ENCODE peak calls at places on chromosomes 12 and 14, in six cellular contexts. L is KG1, E is mammary epithelial cell, S is glutamatergic neuron, C is HFF-Myc, M is HFFc6. X is an unnamed sample.

GRCh38 chr12:49244161-49244560 is 20.7 kb upstream of the TUBA1C start:
- DNase-seq in L (no peak), E (no peak), S (no peak), C (no peak), M (peak), X (no peak)

GRCh38 chr12:70197362-70197744 is 45.9 kb upstream of the CNOT2 start:
- DNase-seq in L (no peak), E (no peak), S (no peak), C (no peak), M (no peak), X (no peak)

GRCh38 chr12:120290541-120291312 is 976 bp downstream of the RNU4-2 start:
- DNase-seq in L (no peak), E (no peak), S (no peak), C (no peak), M (no peak), X (no peak)

GRCh38 chr14:99476864-99477263 is 3.8 kb downstream of the SETD3 start:
- DNase-seq in L (no peak), E (peak), S (no peak), C (no peak), M (peak), X (no peak)

GRCh38 chr12:107326237-107326636 is 232.9 kb upstream of the CRY1 start:
- DNase-seq in L (no peak), E (no peak), S (no peak), C (no peak), M (no peak), X (no peak)

GRCh38 chr14:71555654-71556559 is 376.3 kb upstream of the RGS6 start:
- DNase-seq in L (no peak), E (peak), S (no peak), C (no peak), M (no peak), X (no peak)

GRCh38 chr14:104510216-104510615 is 69.3 kb upstream of the C14orf180 start:
- DNase-seq in L (no peak), E (no peak), S (no peak), C (no peak), M (no peak), X (no peak)

GRCh38 chr14:54976316-54976715 is 50.6 kb downstream of the WDHD1 start:
- DNase-seq in L (no peak), E (peak), S (no peak), C (peak), M (peak), X (no peak)

GRCh38 chr12:23552417-23552816 is 397.1 kb downstream of the SOX5 start:
- DNase-seq in L (no peak), E (no peak), S (no peak), C (no peak), M (no peak), X (no peak)

GRCh38 chr12:130702966-130703732 is 12.9 kb downstream of the RIMBP2 start:
- DNase-seq in L (no peak), E (no peak), S (no peak), C (no peak), M (no peak), X (no peak)

GRCh38 chr14:29930283-29930682 is 2.6 kb upstream of the PRKD1 start:
- DNase-seq in L (no peak), E (no peak), S (no peak), C (peak), M (peak), X (no peak)

GRCh38 chr12:31715283-31715825 is 13.5 kb downstream of the AMN1 start:
- DNase-seq in L (peak), E (no peak), S (no peak), C (no peak), M (no peak), X (no peak)

GRCh38 chr12:26630546-26631027 is 202.4 kb downstream of the ITPR2 start:
- DNase-seq in L (no peak), E (no peak), S (no peak), C (peak), M (peak), X (no peak)

GRCh38 chr14:33386140-33386539 is 447.5 kb downstream of the NPAS3 start:
- DNase-seq in L (no peak), E (no peak), S (no peak), C (no peak), M (no peak), X (no peak)

GRCh38 chr12:128178551-128178950 is 88.4 kb upstream of the TMEM132C start:
- DNase-seq in L (no peak), E (no peak), S (no peak), C (no peak), M (no peak), X (no peak)

GRCh38 chr12:64746663-64747062 is 12.5 kb downstream of the GNS start:
- DNase-seq in L (no peak), E (peak), S (no peak), C (peak), M (no peak), X (no peak)

GRCh38 chr12:2057041-2057792 is 4.4 kb downstream of the CACNA1C start:
- DNase-seq in L (peak), E (peak), S (peak), C (no peak), M (no peak), X (peak)

GRCh38 chr12:19848426-19848825 is 409.1 kb downstream of the AEBP2 start:
- DNase-seq in L (no peak), E (no peak), S (no peak), C (no peak), M (no peak), X (no peak)

GRCh38 chr14:100804138-100804537 is 21.8 kb upstream of the MEG3 start:
- DNase-seq in L (no peak), E (no peak), S (no peak), C (no peak), M (no peak), X (no peak)

GRCh38 chr14:38211258-38211735 is 3.6 kb downstream of the SSTR1 start:
- DNase-seq in L (no peak), E (no peak), S (peak), C (no peak), M (no peak), X (no peak)

GRCh38 chr14:60622210-60622919 is 26.9 kb downstream of the SIX1 start:
- DNase-seq in L (no peak), E (no peak), S (no peak), C (no peak), M (no peak), X (no peak)

GRCh38 chr12:6234214-6234613 is 34.0 kb downstream of the CD9 start:
- DNase-seq in L (no peak), E (no peak), S (no peak), C (no peak), M (no peak), X (no peak)

GRCh38 chr12:115710104-115710564 is 567.4 kb downstream of the MED13L start:
- DNase-seq in L (no peak), E (peak), S (no peak), C (peak), M (peak), X (no peak)